ENCODE peak calls at places on chromosomes 16 and 17, in six cellular contexts. A is H1, F is heart left ventricle, N is hepatocyte, B is PC-9, H is thoracic aorta. J is an unnamed sample.

GRCh38 chr17:45123930-45124796 is 8.2 kb downstream of the PLCD3 start:
- DNase-seq in A (no peak), F (peak; percentile 60), N (peak; percentile 90), B (peak; percentile 85), H (peak; percentile 69), J (peak; percentile 84)

GRCh38 chr17:50946223-50946890 is 80.2 kb upstream of the TOB1 start:
- DNase-seq in A (no peak), F (no peak), N (no peak), B (no peak), H (no peak), J (no peak)

GRCh38 chr16:4500283-4500682 is 24.1 kb downstream of the HMOX2 start:
- DNase-seq in A (no peak), F (no peak), N (peak; percentile 77), B (peak; percentile 56), H (no peak), J (no peak)

GRCh38 chr17:75476274-75476673 is 19.8 kb downstream of the TMEM94 start:
- DNase-seq in A (no peak), F (peak; percentile 70), N (no peak), B (no peak), H (no peak), J (no peak)

GRCh38 chr17:77927777-77928518 is 30.6 kb upstream of the TNRC6C start:
- DNase-seq in A (no peak), F (no peak), N (no peak), B (no peak), H (no peak), J (no peak)

GRCh38 chr16:49023095-49023494 is 258.5 kb downstream of the CBLN1 start:
- DNase-seq in A (no peak), F (no peak), N (no peak), B (no peak), H (no peak), J (no peak)

GRCh38 chr16:88856122-88856827 is 472 bp downstream of the GALNS start:
- DNase-seq in A (peak; percentile 72), F (peak; percentile 54), N (no peak), B (no peak), H (no peak), J (no peak)

GRCh38 chr16:456891-457483 is 31.5 kb downstream of the RAB11FIP3 start:
- DNase-seq in A (no peak), F (no peak), N (peak; percentile 53), B (peak; percentile 16), H (peak; percentile 13), J (no peak)

GRCh38 chr16:10685709-10686108 is 9.0 kb downstream of the TEKT5 start:
- DNase-seq in A (no peak), F (no peak), N (no peak), B (no peak), H (no peak), J (no peak)

GRCh38 chr17:71467719-71468118 is 653.1 kb upstream of the SOX9 start:
- DNase-seq in A (no peak), F (no peak), N (no peak), B (no peak), H (no peak), J (no peak)

GRCh38 chr16:25260416-25260815 is 2.8 kb upstream of the ZKSCAN2 start:
- DNase-seq in A (no peak), F (no peak), N (no peak), B (no peak), H (no peak), J (no peak)

GRCh38 chr17:53724726-53725125 is 98.0 kb upstream of the KIF2B start:
- DNase-seq in A (no peak), F (no peak), N (peak; percentile 7), B (no peak), H (no peak), J (no peak)

GRCh38 chr17:74371653-74372147 is 4.4 kb downstream of the GPR142 start:
- DNase-seq in A (no peak), F (no peak), N (no peak), B (no peak), H (no peak), J (no peak)

GRCh38 chr17:57471941-57472368 is 215.6 kb downstream of the MSI2 start:
- DNase-seq in A (no peak), F (no peak), N (no peak), B (no peak), H (no peak), J (no peak)

GRCh38 chr17:11797803-11798202 is 199.5 kb downstream of the ZNF18 start:
- DNase-seq in A (peak; percentile 54), F (no peak), N (no peak), B (no peak), H (no peak), J (no peak)

GRCh38 chr16:77424841-77425604 is 9.8 kb downstream of the ADAMTS18 start:
- DNase-seq in A (no peak), F (no peak), N (no peak), B (no peak), H (no peak), J (no peak)

GRCh38 chr16:84109598-84110325 is 7.0 kb downstream of the MBTPS1 start:
- DNase-seq in A (no peak), F (no peak), N (no peak), B (no peak), H (no peak), J (no peak)

DNA sequence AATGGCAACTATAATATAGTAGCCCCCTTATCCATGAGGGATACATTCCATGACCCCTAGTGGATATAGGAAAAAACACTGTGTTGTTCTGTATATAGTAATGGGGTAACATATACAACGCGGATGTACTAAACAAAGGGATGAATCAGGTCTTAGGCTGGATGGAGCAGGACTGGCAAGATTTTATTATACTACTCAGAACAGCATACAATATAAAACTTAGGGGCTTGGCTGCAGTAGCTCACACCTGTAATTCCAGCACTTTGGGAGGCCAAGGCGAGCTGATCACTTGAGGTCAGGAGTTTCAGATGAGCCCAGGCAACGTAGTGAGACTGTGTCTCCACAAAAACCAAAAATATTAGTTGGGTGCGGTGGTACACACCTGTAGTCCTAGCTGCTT is 26.8 kb downstream of the VMP1 start:
- DNase-seq in A (no peak), F (no peak), N (no peak), B (no peak), H (no peak), J (peak; percentile 55)
- H3K4me1 ChIP-seq in A (no peaks in the 10 kb centered on the region), F (peaks cover 6% of the 10 kb centered on the region), N (peaks cover 5% of the 10 kb centered on the region), B (peaks cover 6% of the 10 kb centered on the region), H (peaks cover 8% of the 10 kb centered on the region), J (peaks cover 7% of the 10 kb centered on the region)

DNA sequence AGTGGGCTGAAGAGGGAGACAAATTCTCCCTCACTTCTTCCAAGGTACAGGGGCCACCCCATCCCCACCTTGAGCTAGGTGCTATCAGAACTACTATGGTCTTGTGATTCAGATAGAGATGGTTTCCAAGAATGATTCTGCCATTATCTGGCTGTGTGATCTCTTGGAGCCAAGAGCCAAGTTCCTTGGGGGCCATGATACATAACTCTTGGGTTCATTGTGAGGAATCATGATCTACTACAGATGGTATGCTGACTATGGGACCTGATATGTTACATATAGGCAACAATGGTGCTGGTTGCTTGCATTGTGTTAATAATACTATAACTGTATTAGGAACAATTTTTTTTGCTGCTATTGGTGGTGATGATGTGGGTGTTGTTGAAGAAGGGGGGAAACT is 45.7 kb downstream of the DYNLRB2 start:
- DNase-seq in A (no peak), F (no peak), N (no peak), B (no peak), H (no peak), J (no peak)
- TF ChIP-seq CTCF in A (no peak), F (no peak), N (no peak), B (no peak), H (no peak), J (no peak)

DNA sequence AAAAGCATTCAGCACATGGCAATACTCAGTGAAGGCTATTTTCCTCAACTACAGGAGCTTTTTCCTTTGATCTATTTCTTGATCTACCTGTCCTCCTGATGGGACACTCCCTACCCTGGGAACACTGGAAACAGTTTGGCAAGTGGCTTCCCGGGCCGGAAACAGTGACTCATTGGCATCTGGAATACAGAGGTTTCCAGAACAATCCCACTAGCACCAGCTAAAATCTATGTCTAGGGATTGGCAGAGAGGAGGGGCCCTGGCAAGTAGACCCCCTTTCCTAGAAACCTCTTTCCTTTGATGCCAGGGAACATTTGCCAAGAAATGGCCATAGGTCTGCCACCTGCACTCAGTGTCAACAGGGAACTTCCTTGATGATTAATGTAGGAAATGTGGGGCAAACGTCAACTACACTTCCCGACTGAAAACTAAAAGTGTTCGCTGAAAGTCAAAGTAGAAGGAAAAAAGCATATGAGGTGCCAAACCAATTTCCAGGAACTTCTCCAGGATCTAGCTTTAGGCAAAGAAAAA is 30.4 kb upstream of the FBXW10B start:
- DNase-seq in A (no peak), F (peak; percentile 37), N (peak; percentile 42), B (peak; percentile 72), H (no peak), J (peak; percentile 87)
- H3K4me3 ChIP-seq in A (no peak overlapping the region), F (peak overlapping the region; percentile 70), N (no peak overlapping the region), B (peak overlapping the region; percentile 88), H (peak overlapping the region; percentile 76), J (peak overlapping the region; percentile 59)

DNA sequence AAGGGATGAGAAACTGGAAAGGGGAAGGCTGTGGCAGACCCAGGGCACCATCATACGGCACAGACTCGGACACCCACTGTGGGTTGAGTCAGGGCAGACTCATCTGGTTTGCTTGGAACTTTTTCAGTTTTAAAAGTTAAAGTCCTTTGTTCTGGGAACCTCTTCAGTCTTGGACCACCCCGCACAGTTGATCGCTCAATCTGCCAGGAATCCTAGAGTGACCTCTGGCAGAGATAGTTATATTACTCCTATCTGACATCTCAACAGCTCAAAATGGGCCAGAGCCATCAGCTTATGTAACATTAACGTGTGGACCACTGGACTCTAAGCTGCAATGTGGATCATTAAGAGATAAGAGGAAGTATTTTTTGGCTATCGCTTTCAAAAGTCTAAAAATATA is 164.3 kb downstream of the ABCA8 start:
- DNase-seq in A (no peak), F (peak; percentile 46), N (no peak), B (no peak), H (no peak), J (peak; percentile 22)
- H3K4me1 ChIP-seq in A (peaks cover 2% of the 10 kb centered on the region), F (peaks cover 43% of the 10 kb centered on the region), N (peaks cover 29% of the 10 kb centered on the region), B (peaks cover 27% of the 10 kb centered on the region), H (peaks cover 3% of the 10 kb centered on the region), J (no peaks in the 10 kb centered on the region)

DNA sequence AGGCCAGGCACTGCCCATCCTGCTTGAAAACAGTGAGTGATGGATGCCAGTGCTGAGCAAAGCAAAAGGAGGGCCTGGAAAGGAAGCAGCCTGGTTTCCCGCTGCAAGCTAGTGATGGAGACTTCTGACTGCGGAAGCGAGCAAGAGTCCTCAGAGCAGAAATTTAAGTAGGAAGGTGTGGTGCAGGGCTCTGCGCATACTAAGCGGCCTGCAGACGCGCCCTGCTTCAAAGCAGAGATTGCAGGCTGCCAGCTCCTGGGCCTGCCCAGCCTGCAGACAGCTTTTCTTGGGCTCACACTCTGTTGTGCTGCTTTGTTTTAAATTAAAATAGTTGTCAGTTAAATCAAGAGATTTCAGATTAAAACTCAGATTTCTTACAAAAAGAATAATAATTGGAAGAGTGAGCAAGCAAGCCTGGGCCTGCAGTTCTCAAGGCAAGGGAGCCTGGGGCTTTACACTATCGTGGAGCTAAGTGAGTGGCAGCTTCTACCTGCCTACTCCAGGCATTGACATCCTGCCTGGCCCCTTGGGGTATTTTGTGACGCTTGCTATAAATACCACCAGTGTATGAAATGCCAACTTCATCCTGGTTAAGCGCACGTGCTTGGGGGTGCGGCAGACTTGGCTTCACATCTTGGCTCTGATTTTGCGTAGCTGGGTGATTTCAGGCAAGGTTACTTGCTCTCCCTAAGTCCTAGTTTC is 237.3 kb downstream of the XYLT1 start:
- DNase-seq in A (no peak), F (no peak), N (no peak), B (no peak), H (no peak), J (no peak)
- TF ChIP-seq CTCF in A (no peak), F (no peak), N (no peak), B (no peak), H (no peak), J (no peak)